ENCODE peak calls at places on chromosome 4, in four cellular contexts. P, K, G and R are unnamed samples.

GRCh38 chr4:39576268-39576667 is 49.0 kb upstream of the UGDH start:
- DNase-seq in G (no peak), P (no peak), K (no peak), R (no peak)

GRCh38 chr4:122045533-122045932 is 93.7 kb upstream of the TRPC3 start:
- DNase-seq in K (no peak), P (peak; percentile 51), G (no peak), R (no peak)

GRCh38 chr4:30865676-30866075 is 145.5 kb downstream of the PCDH7 start:
- DNase-seq in G (no peak), K (no peak), P (no peak), R (no peak)

GRCh38 chr4:156255205-156255604 is 301.5 kb upstream of the CTSO start:
- DNase-seq in G (no peak), K (no peak), P (no peak), R (no peak)

GRCh38 chr4:132001542-132001941 is 1147.6 kb upstream of the PCDH10 start:
- DNase-seq in K (no peak), P (no peak), G (no peak), R (no peak)

GRCh38 chr4:19961092-19961491 is 290.6 kb upstream of the SLIT2 start:
- DNase-seq in G (no peak), K (no peak), P (no peak), R (no peak)

GRCh38 chr4:121758896-121759568 is 5.9 kb downstream of the SMIM43 start:
- DNase-seq in G (no peak), P (peak; percentile 18), K (no peak), R (no peak)

GRCh38 chr4:145435646-145436045 is 46.0 kb upstream of the SMAD1 start:
- DNase-seq in P (no peak), K (no peak), G (no peak), R (no peak)

GRCh38 chr4:183906736-183907651 is 1.9 kb downstream of the STOX2 start:
- DNase-seq in K (no peak), G (peak; percentile 41), P (no peak), R (no peak)

GRCh38 chr4:5922556-5922955 is 29.7 kb upstream of the CRMP1 start:
- DNase-seq in K (no peak), P (no peak), G (no peak), R (no peak)

GRCh38 chr4:1329408-1330371 is 17.3 kb upstream of the UVSSA start:
- DNase-seq in P (no peak), G (no peak), K (peak; percentile 44), R (no peak)

GRCh38 chr4:2080429-2081300 is 21.5 kb downstream of the NAT8L start:
- DNase-seq in K (no peak), G (no peak), P (no peak), R (no peak)

GRCh38 chr4:130563185-130563890 is 1467.4 kb downstream of the C4orf33 start:
- DNase-seq in K (no peak), G (no peak), P (peak; percentile 70), R (peak; percentile 54)